ENCODE peak calls at places on chromosomes 7 and 10, in eight cellular contexts. H, T, O, L, F, J, W and G are unnamed samples.
A peak's percentile ranks its signal among the peaks of the same experiment; 100 is the strongest.

GRCh38 chr7:41885748-41886147 is 182.9 kb upstream of the INHBA start:
- DNase-seq in H (peak; percentile 28), T (no peak), O (no peak), L (no peak), F (no peak), J (no peak), W (no peak), G (no peak)

GRCh38 chr7:32079530-32079929 is 9.3 kb upstream of the PDE1C start:
- DNase-seq in H (no peak), T (no peak), O (no peak), L (peak; percentile 74), F (no peak), J (no peak), W (no peak), G (no peak)

GRCh38 chr10:133358162-133358919 is 522 bp upstream of the FUOM start:
- DNase-seq in H (no peak), T (peak; percentile 64), O (no peak), L (no peak), F (no peak), J (no peak), W (no peak), G (no peak)

GRCh38 chr10:85643839-85644525 is 722.6 kb downstream of the GRID1 start:
- DNase-seq in H (no peak), T (no peak), O (peak; percentile 84), L (no peak), F (no peak), J (peak; percentile 66), W (no peak), G (no peak)

GRCh38 chr10:49369216-49370162 is 26.4 kb downstream of the DRGX start:
- DNase-seq in H (no peak), T (no peak), O (no peak), L (no peak), F (no peak), J (no peak), W (no peak), G (no peak)

GRCh38 chr10:17673517-17674051 is 29.6 kb downstream of the STAM start:
- DNase-seq in H (peak; percentile 85), T (no peak), O (peak; percentile 72), L (no peak), F (no peak), J (peak; percentile 63), W (no peak), G (no peak)

GRCh38 chr10:18104223-18104872 is 35.9 kb upstream of the CACNB2 start:
- DNase-seq in H (peak; percentile 58), T (peak; percentile 61), O (peak; percentile 52), L (peak; percentile 50), F (peak; percentile 84), J (peak; percentile 55), W (peak; percentile 53), G (peak; percentile 41)

GRCh38 chr10:124568339-124568738 is 106.7 kb downstream of the LHPP start:
- DNase-seq in H (no peak), T (no peak), O (no peak), L (no peak), F (no peak), J (no peak), W (no peak), G (no peak)

GRCh38 chr7:91263359-91264082 is 712 bp upstream of the FZD1 start:
- DNase-seq in H (peak; percentile 38), T (peak; percentile 55), O (peak; percentile 17), L (peak; percentile 43), F (peak; percentile 76), J (peak; percentile 53), W (no peak), G (peak; percentile 20)

GRCh38 chr7:91266067-91266930 is 2.1 kb downstream of the FZD1 start:
- DNase-seq in H (peak; percentile 72), T (peak; percentile 66), O (no peak), L (peak; percentile 13), F (no peak), J (peak; percentile 32), W (peak; percentile 24), G (no peak)

GRCh38 chr7:91264924-91265681 is 870 bp downstream of the FZD1 start:
- DNase-seq in H (peak; percentile 80), T (peak; percentile 60), O (peak; percentile 65), L (peak; percentile 19), F (peak; percentile 60), J (peak; percentile 72), W (peak; percentile 31), G (peak; percentile 69)

GRCh38 chr7:91265693-91266066 is 1.4 kb downstream of the FZD1 start:
- DNase-seq in H (peak; percentile 38), T (no peak), O (peak; percentile 5), L (no peak), F (no peak), J (peak; percentile 16), W (no peak), G (peak; percentile 28)

DNA sequence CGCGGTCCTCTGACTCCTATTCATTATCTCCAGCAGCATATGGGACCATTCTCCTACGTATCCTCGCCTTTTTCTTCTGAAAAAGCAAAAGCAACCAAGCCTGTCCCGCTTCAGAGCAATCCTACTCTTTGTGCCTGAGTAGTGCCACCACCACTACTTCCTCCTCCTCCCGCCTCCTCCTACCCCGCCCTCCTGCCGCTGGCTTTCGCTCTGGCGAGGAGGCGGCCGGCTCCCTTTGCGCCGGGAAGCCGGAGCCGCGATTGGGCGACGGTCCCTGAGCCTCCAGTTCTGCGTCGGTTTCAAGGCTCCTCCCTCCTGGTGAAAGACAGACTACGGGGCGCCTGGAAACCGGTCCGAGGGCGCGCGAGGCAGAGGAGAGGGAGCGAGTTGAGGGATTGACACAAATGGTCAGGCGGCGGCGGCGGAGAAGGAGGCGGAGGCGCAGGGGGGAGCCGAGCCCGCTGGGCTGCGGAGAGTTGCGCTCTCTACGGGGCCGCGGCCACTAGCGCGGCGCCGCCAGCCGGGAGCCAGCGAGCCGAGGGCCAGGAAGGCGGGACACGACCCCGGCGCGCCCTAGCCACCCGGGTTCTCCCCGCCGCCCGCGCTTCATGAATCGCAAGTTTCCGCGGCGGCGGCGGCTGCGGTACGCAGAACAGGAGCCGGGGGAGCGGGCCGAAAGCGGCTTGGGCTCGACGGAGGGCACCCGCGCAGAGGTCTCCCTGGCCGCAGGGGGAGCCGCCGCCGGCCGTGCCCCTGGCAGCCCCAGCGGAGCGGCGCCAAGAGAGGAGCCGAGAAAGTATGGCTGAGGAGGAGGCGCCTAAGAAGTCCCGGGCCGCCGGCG is at the start of gene FZD1:
- DNase-seq in H (peak; percentile 99), T (peak; percentile 96), O (peak; percentile 96), L (peak; percentile 97), F (peak; percentile 97), J (peak; percentile 98), W (peak; percentile 92), G (peak; percentile 98)
- H3K4me3 ChIP-seq in H (peak within 1 kb of the TSS; percentile 74), T (peak within 1 kb of the TSS; percentile 95), O (peak within 1 kb of the TSS; percentile 91), L (peak within 1 kb of the TSS; percentile 87), F (peak within 1 kb of the TSS; percentile 52), J (peak within 1 kb of the TSS; percentile 84), W (peak within 1 kb of the TSS; percentile 89), G (peak within 1 kb of the TSS; percentile 72)

DNA sequence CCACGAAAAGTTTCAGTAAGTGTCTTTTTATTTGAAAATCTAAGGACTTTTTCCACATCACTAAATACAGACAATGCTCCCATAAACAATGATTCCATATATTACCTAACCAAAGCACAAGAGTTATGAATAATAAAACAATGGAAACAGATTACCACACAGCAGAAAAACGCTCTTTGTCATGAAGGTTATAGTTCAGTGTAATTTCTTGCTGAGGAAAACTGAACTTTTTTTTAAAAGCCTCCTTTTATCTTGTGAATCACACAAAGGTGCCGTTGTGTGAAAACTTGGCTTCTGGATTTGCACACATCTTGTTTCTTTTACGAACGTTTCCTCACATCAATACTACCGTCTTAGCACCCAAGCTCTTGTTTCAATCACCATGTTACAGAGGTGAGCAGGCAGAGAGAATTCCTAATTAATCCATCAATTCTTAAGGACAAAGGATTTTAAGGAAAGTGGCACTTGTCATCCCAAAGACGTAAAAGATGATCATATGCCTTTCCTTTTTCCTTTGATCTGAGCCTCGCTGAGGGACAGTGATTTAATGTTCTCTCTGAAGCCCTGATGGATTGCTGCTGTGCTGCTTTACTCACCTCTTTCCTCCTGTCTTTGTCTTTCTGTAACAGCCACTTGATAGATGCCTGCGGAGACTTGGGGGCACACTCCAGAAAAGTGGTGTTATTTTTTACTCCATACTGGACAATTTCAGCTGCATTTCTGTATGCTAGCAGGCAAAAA is 110.0 kb downstream of the CD36 start:
- DNase-seq in H (no peak), T (no peak), O (no peak), L (no peak), F (peak; percentile 12), J (no peak), W (no peak), G (peak; percentile 1)
- H3K4me1 ChIP-seq in H (no peaks in the 10 kb centered on the region), T (no peaks in the 10 kb centered on the region), O (peaks cover 34% of the 10 kb centered on the region), L (no peaks in the 10 kb centered on the region), F (peaks cover 13% of the 10 kb centered on the region), J (no peaks in the 10 kb centered on the region), W (no peaks in the 10 kb centered on the region), G (no peaks in the 10 kb centered on the region)

GRCh38 chr10:77922551-77923179 is 3.9 kb downstream of the DLG5 start:
- DNase-seq in H (no peak), T (no peak), O (no peak), L (no peak), F (no peak), J (no peak), W (no peak), G (no peak)

GRCh38 chr10:77925410-77925794 is 1.2 kb downstream of the DLG5 start:
- DNase-seq in H (peak; percentile 51), T (no peak), O (peak; percentile 40), L (peak; percentile 31), F (peak; percentile 63), J (peak; percentile 63), W (no peak), G (peak; percentile 42)

GRCh38 chr10:77925795-77926565 is 575 bp downstream of the DLG5 start:
- DNase-seq in H (peak; percentile 28), T (peak; percentile 71), O (peak; percentile 54), L (peak; percentile 27), F (peak; percentile 56), J (peak; percentile 75), W (no peak), G (peak; percentile 52)

GRCh38 chr10:77927343-77928256 is 1.0 kb upstream of the DLG5 start:
- DNase-seq in H (peak; percentile 22), T (no peak), O (no peak), L (no peak), F (peak; percentile 15), J (peak; percentile 38), W (no peak), G (peak; percentile 38)

GRCh38 chr10:77926566-77927342 is at the start of gene DLG5:
- DNase-seq in H (peak; percentile 61), T (peak; percentile 83), O (peak; percentile 55), L (peak; percentile 66), F (peak; percentile 75), J (peak; percentile 80), W (peak; percentile 31), G (peak; percentile 68)
- H3K4me3 ChIP-seq in H (peak within 1 kb of the TSS; percentile 89), T (peak within 1 kb of the TSS; percentile 92), O (peak within 1 kb of the TSS; percentile 91), L (peak within 1 kb of the TSS; percentile 69), F (peak within 1 kb of the TSS; percentile 72), J (peak within 1 kb of the TSS; percentile 79), W (peak within 1 kb of the TSS; percentile 70), G (peak within 1 kb of the TSS; percentile 71)

GRCh38 chr7:45055016-45055415 is 33.8 kb downstream of the NACAD start:
- DNase-seq in H (no peak), T (no peak), O (no peak), L (no peak), F (no peak), J (no peak), W (no peak), G (no peak)

GRCh38 chr7:45054442-45054841 is 34.3 kb downstream of the NACAD start:
- DNase-seq in H (no peak), T (no peak), O (no peak), L (no peak), F (no peak), J (no peak), W (no peak), G (no peak)

GRCh38 chr7:45055594-45056219 is 33.1 kb downstream of the NACAD start:
- DNase-seq in H (no peak), T (no peak), O (no peak), L (no peak), F (no peak), J (no peak), W (no peak), G (no peak)

GRCh38 chr7:45060295-45060694 is 28.5 kb downstream of the NACAD start:
- DNase-seq in H (no peak), T (no peak), O (no peak), L (no peak), F (no peak), J (no peak), W (no peak), G (no peak)

DNA sequence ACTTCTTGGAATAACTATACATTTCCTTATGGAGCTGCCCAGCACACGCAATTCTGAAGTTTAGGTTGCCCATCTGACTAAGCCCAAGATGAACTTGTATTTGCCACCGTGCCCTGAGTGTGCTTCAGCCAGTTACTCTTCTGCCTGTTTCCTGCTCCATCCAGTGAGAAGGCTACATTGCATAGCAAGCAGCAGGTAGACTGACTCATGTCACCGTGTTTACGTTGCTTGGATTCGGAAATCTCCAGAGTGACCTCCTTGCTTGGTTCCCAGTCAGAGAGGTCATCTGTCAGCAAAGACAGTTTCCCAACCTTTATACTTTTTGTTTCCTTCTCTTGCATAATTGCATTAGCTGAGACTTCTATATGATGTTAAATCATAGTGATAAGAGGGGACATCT is 30.9 kb downstream of the NACAD start:
- DNase-seq in H (no peak), T (no peak), O (no peak), L (no peak), F (no peak), J (no peak), W (no peak), G (no peak)
- H3K4me1 ChIP-seq in H (no peaks in the 10 kb centered on the region), T (no peaks in the 10 kb centered on the region), O (no peaks in the 10 kb centered on the region), L (peaks cover 8% of the 10 kb centered on the region), F (no peaks in the 10 kb centered on the region), J (no peaks in the 10 kb centered on the region), W (no peaks in the 10 kb centered on the region), G (no peaks in the 10 kb centered on the region)